ENCODE peak calls at places on chromosomes 4 and X, in six cellular contexts. One of them, this sample, is unnamed.

GRCh38 chrX:39837688-39838087 is 260.1 kb downstream of the BCOR start:
- DNase-seq in H1: no peak
- DNase-seq in mesenchymal stem cell: no peak
- DNase-seq in H9: no peak
- DNase-seq in neuronal stem cell: no peak
- DNase-seq in trophoblast cell: no peak
- DNase-seq in this sample: no peak

GRCh38 chr4:154364012-154364863 is 127.4 kb downstream of the DCHS2 start:
- DNase-seq in H1: no peak
- DNase-seq in mesenchymal stem cell: no peak
- DNase-seq in H9: no peak
- DNase-seq in neuronal stem cell: no peak
- DNase-seq in trophoblast cell: no peak
- DNase-seq in this sample: no peak

GRCh38 chr4:68373513-68373912 is 23.6 kb upstream of the YTHDC1 start:
- DNase-seq in H1: peak; percentile 73
- DNase-seq in mesenchymal stem cell: no peak
- DNase-seq in H9: peak; percentile 93
- DNase-seq in neuronal stem cell: peak; percentile 55
- DNase-seq in trophoblast cell: peak; percentile 73
- DNase-seq in this sample: peak; percentile 67

GRCh38 chr4:183256756-183257385 is 63.2 kb downstream of the CLDN22 start:
- DNase-seq in H1: peak; percentile 73
- DNase-seq in mesenchymal stem cell: peak; percentile 59
- DNase-seq in H9: peak; percentile 65
- DNase-seq in neuronal stem cell: peak; percentile 35
- DNase-seq in trophoblast cell: peak; percentile 71
- DNase-seq in this sample: peak; percentile 54

GRCh38 chr4:185165605-185166063 is 22.6 kb downstream of the SLC25A4 start:
- DNase-seq in H1: no peak
- DNase-seq in mesenchymal stem cell: peak; percentile 75
- DNase-seq in H9: no peak
- DNase-seq in neuronal stem cell: no peak
- DNase-seq in trophoblast cell: no peak
- DNase-seq in this sample: peak; percentile 87

GRCh38 chr4:122045533-122045932 is 93.7 kb upstream of the TRPC3 start:
- DNase-seq in H1: no peak
- DNase-seq in mesenchymal stem cell: peak; percentile 88
- DNase-seq in H9: no peak
- DNase-seq in neuronal stem cell: no peak
- DNase-seq in trophoblast cell: no peak
- DNase-seq in this sample: peak; percentile 96

GRCh38 chr4:1542516-1543320 is 136.5 kb upstream of the NKX1-1 start:
- DNase-seq in H1: no peak
- DNase-seq in mesenchymal stem cell: no peak
- DNase-seq in H9: no peak
- DNase-seq in neuronal stem cell: no peak
- DNase-seq in trophoblast cell: no peak
- DNase-seq in this sample: no peak

GRCh38 chrX:40237745-40238178 is 140.0 kb upstream of the BCOR start:
- DNase-seq in H1: peak; percentile 44
- DNase-seq in mesenchymal stem cell: no peak
- DNase-seq in H9: peak; percentile 42
- DNase-seq in neuronal stem cell: no peak
- DNase-seq in trophoblast cell: no peak
- DNase-seq in this sample: no peak

GRCh38 chr4:82097504-82097903 is 276.3 kb downstream of the HNRNPD start:
- DNase-seq in H1: no peak
- DNase-seq in mesenchymal stem cell: no peak
- DNase-seq in H9: no peak
- DNase-seq in neuronal stem cell: no peak
- DNase-seq in trophoblast cell: no peak
- DNase-seq in this sample: no peak

GRCh38 chrX:132114607-132115006 is 13.2 kb downstream of the FRMD7 start:
- DNase-seq in H1: no peak
- DNase-seq in mesenchymal stem cell: no peak
- DNase-seq in H9: no peak
- DNase-seq in neuronal stem cell: no peak
- DNase-seq in trophoblast cell: no peak
- DNase-seq in this sample: no peak

GRCh38 chr4:126582737-126583136 is 1050.0 kb upstream of the INTU start:
- DNase-seq in H1: peak; percentile 44
- DNase-seq in mesenchymal stem cell: peak; percentile 13
- DNase-seq in H9: peak; percentile 64
- DNase-seq in neuronal stem cell: no peak
- DNase-seq in trophoblast cell: no peak
- DNase-seq in this sample: peak; percentile 5

GRCh38 chr4:142396279-142396678 is 449.8 kb downstream of the INPP4B start:
- DNase-seq in H1: no peak
- DNase-seq in mesenchymal stem cell: peak; percentile 37
- DNase-seq in H9: no peak
- DNase-seq in neuronal stem cell: no peak
- DNase-seq in trophoblast cell: no peak
- DNase-seq in this sample: peak; percentile 36

GRCh38 chrX:100319716-100320115 is 90.4 kb downstream of the PCDH19 start:
- DNase-seq in H1: no peak
- DNase-seq in mesenchymal stem cell: no peak
- DNase-seq in H9: no peak
- DNase-seq in neuronal stem cell: no peak
- DNase-seq in trophoblast cell: no peak
- DNase-seq in this sample: no peak

GRCh38 chrX:102345916-102346315 is 93.9 kb downstream of the NXF2B start:
- DNase-seq in H1: peak; percentile 67
- DNase-seq in mesenchymal stem cell: peak; percentile 34
- DNase-seq in H9: peak; percentile 68
- DNase-seq in neuronal stem cell: peak; percentile 31
- DNase-seq in trophoblast cell: peak; percentile 85
- DNase-seq in this sample: peak; percentile 34

GRCh38 chr4:40448875-40449274 is 113.7 kb downstream of the CHRNA9 start:
- DNase-seq in H1: no peak
- DNase-seq in mesenchymal stem cell: no peak
- DNase-seq in H9: no peak
- DNase-seq in neuronal stem cell: no peak
- DNase-seq in trophoblast cell: no peak
- DNase-seq in this sample: no peak

GRCh38 chr4:12729384-12729783 is 754.8 kb downstream of the RAB28 start:
- DNase-seq in H1: no peak
- DNase-seq in mesenchymal stem cell: peak; percentile 45
- DNase-seq in H9: no peak
- DNase-seq in neuronal stem cell: no peak
- DNase-seq in trophoblast cell: peak; percentile 50
- DNase-seq in this sample: peak; percentile 15

GRCh38 chr4:54228563-54229501 is at the start of gene PDGFRA:
- DNase-seq in H1: peak; percentile 52
- DNase-seq in mesenchymal stem cell: peak; percentile 96
- DNase-seq in H9: peak; percentile 33
- DNase-seq in neuronal stem cell: peak; percentile 23
- DNase-seq in trophoblast cell: no peak
- DNase-seq in this sample: peak; percentile 94

GRCh38 chr4:95572304-95572991 is 23.7 kb upstream of the UNC5C start:
- DNase-seq in H1: peak; percentile 41
- DNase-seq in mesenchymal stem cell: peak; percentile 79
- DNase-seq in H9: peak; percentile 53
- DNase-seq in neuronal stem cell: no peak
- DNase-seq in trophoblast cell: peak; percentile 7
- DNase-seq in this sample: no peak

DNA sequence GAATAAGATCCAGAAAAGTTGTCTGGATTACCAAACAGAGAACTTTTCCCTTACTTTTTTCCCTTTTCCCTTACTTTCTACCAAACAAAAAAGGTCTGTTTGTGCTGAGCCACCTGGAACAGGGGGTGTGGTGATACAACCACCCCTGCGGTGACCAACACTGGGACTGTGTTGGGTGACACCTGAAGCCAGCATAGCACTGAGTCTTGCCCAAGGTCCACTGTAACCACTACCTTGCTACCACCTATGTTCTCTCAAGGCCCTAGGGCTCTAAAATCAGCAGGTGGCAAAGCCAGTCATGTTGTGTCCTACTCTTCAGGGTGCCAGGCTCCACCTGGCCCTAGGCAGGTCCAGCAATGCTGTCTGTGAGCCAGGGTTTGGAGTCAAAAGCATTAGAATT is 22.8 kb upstream of the UNC5C start:
- DNase-seq in H1: no peak
- DNase-seq in mesenchymal stem cell: no peak
- DNase-seq in H9: no peak
- DNase-seq in neuronal stem cell: no peak
- DNase-seq in trophoblast cell: no peak
- DNase-seq in this sample: no peak
- H4K91ac ChIP-seq in H1: no peak overlapping the region
- H4K91ac ChIP-seq in mesenchymal stem cell: no peak overlapping the region
- H4K91ac ChIP-seq in H9: no peak overlapping the region
- H4K91ac ChIP-seq in neuronal stem cell: no peak overlapping the region
- H4K91ac ChIP-seq in trophoblast cell: no peak overlapping the region
- H4K91ac ChIP-seq in this sample: no peak overlapping the region

DNA sequence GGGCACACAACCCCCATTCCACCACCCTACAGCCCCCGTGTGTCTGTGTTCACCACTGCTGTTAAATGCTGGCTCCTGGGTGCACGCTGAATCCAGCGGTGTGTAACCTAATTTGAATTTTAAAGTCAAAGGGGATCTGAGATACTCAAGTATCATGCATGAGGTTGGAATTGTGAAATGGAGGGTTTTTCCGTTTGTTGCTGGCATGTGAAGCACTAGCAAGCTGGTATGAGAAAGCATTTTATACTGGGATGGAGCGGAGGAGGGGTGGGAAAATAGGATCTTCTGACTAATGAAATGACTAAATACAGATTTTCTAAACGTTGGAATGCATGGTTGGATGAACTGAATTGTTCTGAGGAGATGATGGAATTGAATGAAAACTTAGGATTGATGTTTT is 36.9 kb upstream of the FAT1 start:
- DNase-seq in H1: no peak
- DNase-seq in mesenchymal stem cell: peak; percentile 77
- DNase-seq in H9: no peak
- DNase-seq in neuronal stem cell: no peak
- DNase-seq in trophoblast cell: peak; percentile 52
- DNase-seq in this sample: peak; percentile 95
- H2BK120ac ChIP-seq in H1: no peak overlapping the region
- H2BK120ac ChIP-seq in mesenchymal stem cell: no peak overlapping the region
- H2BK120ac ChIP-seq in H9: no peak overlapping the region
- H2BK120ac ChIP-seq in neuronal stem cell: no peak overlapping the region
- H2BK120ac ChIP-seq in trophoblast cell: no peak overlapping the region
- H2BK120ac ChIP-seq in this sample: peak overlapping the region; percentile 71

DNA sequence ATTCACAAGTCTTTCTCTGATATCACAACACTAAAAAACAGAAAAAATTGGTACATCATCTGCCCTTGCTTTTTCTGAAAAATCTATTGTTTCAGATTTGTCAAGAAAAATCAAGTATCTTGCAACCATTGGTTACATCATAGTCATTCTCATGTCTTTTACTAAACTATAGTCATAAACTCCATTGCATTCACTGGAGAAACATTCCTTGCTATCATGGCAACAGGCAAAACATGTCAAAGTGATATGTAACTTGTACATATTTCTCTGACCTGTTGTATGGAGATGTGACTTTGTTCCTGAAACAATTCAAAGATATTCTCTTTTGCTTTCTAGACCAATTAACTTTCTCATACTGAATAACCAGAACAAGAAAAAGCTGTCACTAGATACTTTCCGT is 121.9 kb upstream of the ANK2 start:
- DNase-seq in H1: no peak
- DNase-seq in mesenchymal stem cell: peak; percentile 59
- DNase-seq in H9: no peak
- DNase-seq in neuronal stem cell: no peak
- DNase-seq in trophoblast cell: peak; percentile 87
- DNase-seq in this sample: no peak
- H4K91ac ChIP-seq in H1: no peak overlapping the region
- H4K91ac ChIP-seq in mesenchymal stem cell: no peak overlapping the region
- H4K91ac ChIP-seq in H9: no peak overlapping the region
- H4K91ac ChIP-seq in neuronal stem cell: no peak overlapping the region
- H4K91ac ChIP-seq in trophoblast cell: no peak overlapping the region
- H4K91ac ChIP-seq in this sample: no peak overlapping the region

DNA sequence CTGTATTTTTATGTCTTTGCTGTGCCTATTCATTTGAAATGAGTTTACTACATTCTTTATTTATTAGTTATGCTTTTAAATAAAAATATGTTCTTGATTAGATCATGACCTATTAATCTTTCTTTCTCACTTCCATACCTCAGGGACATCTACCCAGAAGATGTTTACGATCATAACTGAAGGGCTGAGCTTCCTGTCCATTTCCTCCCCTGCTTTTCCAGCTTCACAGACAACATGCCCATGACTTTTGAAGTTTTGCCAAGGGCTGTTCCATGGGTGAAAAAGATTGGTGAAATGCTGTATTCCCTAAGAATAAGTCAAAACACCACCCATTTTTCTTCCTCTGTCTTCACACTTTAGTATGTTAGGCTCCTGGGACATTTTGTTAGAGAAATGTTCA is 99.7 kb upstream of the DDIT4L start:
- DNase-seq in H1: no peak
- DNase-seq in mesenchymal stem cell: no peak
- DNase-seq in H9: no peak
- DNase-seq in neuronal stem cell: no peak
- DNase-seq in trophoblast cell: no peak
- DNase-seq in this sample: no peak
- H2BK120ac ChIP-seq in H1: no peak overlapping the region
- H2BK120ac ChIP-seq in mesenchymal stem cell: peak overlapping the region; percentile 15
- H2BK120ac ChIP-seq in H9: no peak overlapping the region
- H2BK120ac ChIP-seq in neuronal stem cell: no peak overlapping the region
- H2BK120ac ChIP-seq in trophoblast cell: no peak overlapping the region
- H2BK120ac ChIP-seq in this sample: peak overlapping the region; percentile 96

DNA sequence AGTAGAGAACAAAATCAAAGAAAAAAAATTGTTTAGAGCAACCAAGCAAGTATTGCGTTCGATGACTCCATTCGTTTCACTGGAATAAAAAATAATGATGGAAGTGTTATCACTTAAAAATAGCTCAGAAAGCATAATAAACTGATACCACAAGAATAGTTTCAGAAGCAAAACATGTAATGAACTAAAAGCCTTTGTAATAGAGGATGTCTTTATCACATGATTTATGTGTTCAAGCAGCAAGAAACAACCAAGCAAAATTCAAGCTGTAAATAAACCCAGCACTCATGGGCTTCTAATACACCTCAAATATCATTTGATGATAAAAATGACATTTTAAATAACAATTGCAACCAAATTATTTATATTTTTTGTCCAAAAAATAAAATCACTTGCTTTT is 192.2 kb downstream of the NDST4 start:
- DNase-seq in H1: no peak
- DNase-seq in mesenchymal stem cell: no peak
- DNase-seq in H9: no peak
- DNase-seq in neuronal stem cell: no peak
- DNase-seq in trophoblast cell: no peak
- DNase-seq in this sample: no peak
- H4K91ac ChIP-seq in H1: no peak overlapping the region
- H4K91ac ChIP-seq in mesenchymal stem cell: no peak overlapping the region
- H4K91ac ChIP-seq in H9: no peak overlapping the region
- H4K91ac ChIP-seq in neuronal stem cell: no peak overlapping the region
- H4K91ac ChIP-seq in trophoblast cell: no peak overlapping the region
- H4K91ac ChIP-seq in this sample: no peak overlapping the region